ENCODE peak calls at places on chromosomes 12 and 14, in seven cellular contexts. B is colonic mucosa, Q is stomach, W is prostate gland, G is BJ, M is upper lobe of left lung, F is testis. X is an unnamed sample.

GRCh38 chr14:92397140-92397815 is 74.3 kb downstream of the SLC24A4 start:
- DNase-seq in B (no peak), Q (no peak), W (no peak), G (no peak), M (no peak), F (no peak), X (no peak)

GRCh38 chr12:52924764-52925716 is 20.2 kb upstream of the KRT8 start:
- DNase-seq in B (peak; percentile 83), Q (no peak), W (no peak), G (peak; percentile 51), M (no peak), F (no peak), X (no peak)

GRCh38 chr12:102216086-102216691 is 18.6 kb upstream of the PMCH start:
- DNase-seq in B (no peak), Q (no peak), W (no peak), G (peak; percentile 31), M (no peak), F (no peak), X (no peak)

GRCh38 chr12:120869376-120869775 is 34.8 kb downstream of the SPPL3 start:
- DNase-seq in B (no peak), Q (no peak), W (no peak), G (no peak), M (no peak), F (no peak), X (no peak)

GRCh38 chr12:119665164-119665929 is 2.6 kb upstream of the PRKAB1 start:
- DNase-seq in B (peak; percentile 30), Q (no peak), W (no peak), G (no peak), M (no peak), F (peak; percentile 38), X (no peak)

GRCh38 chr12:62834971-62835547 is 99.9 kb downstream of the PPM1H start:
- DNase-seq in B (no peak), Q (no peak), W (no peak), G (no peak), M (no peak), F (no peak), X (no peak)

GRCh38 chr12:70008944-70009343 is 183.9 kb downstream of the MYRFL start:
- DNase-seq in B (no peak), Q (no peak), W (no peak), G (no peak), M (no peak), F (no peak), X (no peak)

GRCh38 chr12:71876400-71876799 is 36.8 kb downstream of the TBC1D15 start:
- DNase-seq in B (no peak), Q (no peak), W (no peak), G (no peak), M (no peak), F (no peak), X (no peak)

GRCh38 chr12:69988601-69989194 is 163.7 kb downstream of the MYRFL start:
- DNase-seq in B (no peak), Q (no peak), W (no peak), G (no peak), M (no peak), F (no peak), X (no peak)

GRCh38 chr12:77347009-77347408 is 281.6 kb upstream of the E2F7 start:
- DNase-seq in B (no peak), Q (no peak), W (no peak), G (no peak), M (no peak), F (no peak), X (no peak)

GRCh38 chr14:100159107-100159864 is at the start of gene DEGS2:
- DNase-seq in B (peak; percentile 79), Q (peak; percentile 85), W (no peak), G (no peak), M (peak; percentile 94), F (peak; percentile 43), X (no peak)

GRCh38 chr14:104550849-104551728 is 28.5 kb upstream of the C14orf180 start:
- DNase-seq in B (no peak), Q (no peak), W (no peak), G (no peak), M (peak; percentile 22), F (no peak), X (no peak)

GRCh38 chr12:124835652-124836410 is 27.8 kb downstream of the SCARB1 start:
- DNase-seq in B (no peak), Q (no peak), W (no peak), G (no peak), M (no peak), F (no peak), X (no peak)

GRCh38 chr12:94954029-94954685 is 49.3 kb downstream of the NDUFA12 start:
- DNase-seq in B (peak; percentile 55), Q (no peak), W (peak; percentile 79), G (peak; percentile 1), M (no peak), F (no peak), X (peak; percentile 85)

GRCh38 chr12:21248679-21249078 is 86.0 kb downstream of the SLCO1A2 start:
- DNase-seq in B (no peak), Q (no peak), W (no peak), G (no peak), M (no peak), F (no peak), X (no peak)

GRCh38 chr12:32126720-32127119 is 20.1 kb downstream of the BICD1 start:
- DNase-seq in B (no peak), Q (no peak), W (no peak), G (peak; percentile 50), M (no peak), F (no peak), X (no peak)

GRCh38 chr14:32727827-32728226 is 210.9 kb upstream of the NPAS3 start:
- DNase-seq in B (no peak), Q (no peak), W (no peak), G (no peak), M (no peak), F (no peak), X (no peak)

GRCh38 chr14:55553791-55554190 is 26.2 kb upstream of the KTN1 start:
- DNase-seq in B (no peak), Q (no peak), W (no peak), G (no peak), M (no peak), F (no peak), X (no peak)

GRCh38 chr14:66281036-66281776 is 205.0 kb upstream of the CCDC196 start:
- DNase-seq in B (peak; percentile 23), Q (no peak), W (no peak), G (no peak), M (no peak), F (peak; percentile 30), X (no peak)

GRCh38 chr14:95361373-95362179 is 41.9 kb upstream of the CLMN start:
- DNase-seq in B (peak; percentile 72), Q (peak; percentile 66), W (peak; percentile 53), G (no peak), M (no peak), F (peak; percentile 73), X (peak; percentile 21)

GRCh38 chr14:55130194-55130550 is 1.1 kb downstream of the LGALS3 start:
- DNase-seq in B (no peak), Q (peak; percentile 44), W (peak; percentile 42), G (no peak), M (no peak), F (no peak), X (peak; percentile 34)

GRCh38 chr12:69613351-69613750 is 2.6 kb upstream of the LRRC10 start:
- DNase-seq in B (no peak), Q (no peak), W (no peak), G (no peak), M (no peak), F (no peak), X (no peak)

GRCh38 chr12:1821805-1822204 is 1.4 kb downstream of the LRTM2 start:
- DNase-seq in B (no peak), Q (no peak), W (no peak), G (no peak), M (no peak), F (no peak), X (no peak)

GRCh38 chr12:132925597-132926416 is 30.3 kb downstream of the ZNF605 start:
- DNase-seq in B (no peak), Q (no peak), W (no peak), G (no peak), M (no peak), F (no peak), X (no peak)
- H3K4me3 ChIP-seq in B (no peak overlapping the region), Q (no peak overlapping the region), W (no peak overlapping the region), G (no peak overlapping the region), M (no peak overlapping the region), F (no peak overlapping the region), X (no peak overlapping the region)

GRCh38 chr14:94015223-94015622 is 10.9 kb upstream of the OTUB2 start:
- DNase-seq in B (no peak), Q (no peak), W (no peak), G (no peak), M (no peak), F (no peak), X (no peak)
- TF ChIP-seq CTCF in B (no peak), Q (no peak), W (no peak), G (no peak), M (no peak), F (no peak), X (no peak)

DNA sequence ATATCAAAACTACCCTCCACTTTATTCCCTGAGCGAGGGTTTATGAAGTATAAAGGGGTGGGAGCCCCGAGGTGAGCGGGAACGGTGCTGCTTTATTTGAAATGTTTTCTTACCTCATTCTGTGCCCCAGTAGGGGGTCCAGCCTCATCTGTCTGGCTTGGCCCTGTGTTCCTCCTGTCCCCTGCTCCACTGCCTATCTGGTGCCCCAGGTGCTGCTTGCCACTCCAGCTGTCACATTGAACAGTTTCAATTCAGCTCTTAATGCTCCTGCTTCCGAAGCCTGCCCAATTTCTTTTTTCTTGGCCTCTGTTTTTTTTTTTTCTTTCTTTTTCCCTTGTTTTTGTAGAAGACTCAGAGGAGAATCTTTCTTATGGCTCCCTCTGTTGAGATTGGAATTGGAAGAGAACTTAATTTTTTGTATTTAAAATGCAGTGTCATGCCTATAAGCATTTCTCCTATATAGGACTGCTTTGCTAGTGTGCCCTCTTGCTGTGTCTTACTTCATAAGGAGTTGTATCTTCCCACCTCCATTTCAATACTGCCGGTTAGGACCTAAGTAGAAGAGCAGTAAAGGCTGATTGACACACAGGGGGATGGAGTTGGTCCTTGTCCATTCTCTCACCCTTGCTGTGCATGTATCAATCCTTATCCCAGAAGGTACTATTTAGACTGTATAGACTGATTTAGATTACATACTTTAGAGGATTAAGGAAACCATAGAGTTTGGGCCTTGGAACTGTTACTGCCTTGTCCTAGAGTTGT is 2.3 kb downstream of the ATXN7L3B start:
- DNase-seq in B (no peak), Q (no peak), W (no peak), G (no peak), M (no peak), F (no peak), X (no peak)
- H3K4me3 ChIP-seq in B (peak overlapping the region; percentile 66), Q (peak overlapping the region; percentile 75), W (peak overlapping the region; percentile 72), G (peak overlapping the region; percentile 59), M (peak overlapping the region; percentile 70), F (no peak overlapping the region), X (peak overlapping the region; percentile 94)

DNA sequence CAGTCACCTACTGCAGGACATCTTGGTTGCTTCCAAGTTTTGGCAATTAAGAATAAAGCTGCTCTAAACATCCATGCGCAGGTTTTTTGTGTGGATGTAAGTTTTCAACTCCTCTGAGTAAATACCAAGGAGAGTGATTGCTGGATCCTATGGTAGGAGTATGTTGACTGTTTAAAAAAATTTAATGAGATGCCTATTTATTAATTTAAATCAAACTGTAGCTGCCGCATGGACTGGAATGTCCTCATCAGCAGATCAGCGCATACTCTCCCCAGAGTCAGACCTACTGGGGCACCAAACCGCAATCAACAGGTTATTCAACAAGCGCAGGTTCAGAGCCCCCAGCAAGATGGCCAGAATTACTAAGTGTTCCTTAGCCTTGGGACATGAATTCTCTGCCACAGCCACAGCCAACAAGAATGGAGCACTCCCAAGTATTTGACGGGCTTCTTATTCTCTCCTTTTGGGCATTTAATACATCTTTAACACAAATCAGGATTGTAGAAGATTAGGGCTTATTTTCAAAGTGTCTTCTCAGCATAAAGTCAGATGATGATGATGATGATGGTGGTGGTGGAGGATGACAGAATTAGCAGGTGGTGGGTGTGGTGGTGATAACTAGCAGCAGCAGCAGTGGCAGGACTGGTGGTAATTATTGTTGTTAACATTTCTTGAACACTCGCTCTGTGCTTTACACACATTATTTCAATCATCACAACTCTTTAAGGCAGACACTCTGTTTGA is 170.7 kb downstream of the CHST11 start:
- DNase-seq in B (no peak), Q (no peak), W (no peak), G (no peak), M (no peak), F (no peak), X (no peak)
- TF ChIP-seq CTCF in B (no peak), Q (no peak), W (no peak), G (no peak), M (no peak), F (no peak), X (no peak)

X was measured in LNCaP clone FGC.